ENCODE peak calls at places on chromosomes 2 and 18, in eight cellular contexts. P is activated T-cell treated with anti-CD3 and anti-CD28 coated beads for 24 hours, Z is GM23248, F is T47D, B is astrocyte of the hippocampus, V is ELR, L is NCI-H1105, Q is posterior vena cava. W is an unnamed sample.
A peak's percentile ranks its signal among the peaks of the same experiment; 100 is the strongest.

GRCh38 chr18:59067873-59068272 is 71.8 kb upstream of the SEC11C start:
- DNase-seq in P (no peak), Z (peak; percentile 38), F (no peak), B (peak; percentile 51), V (peak; percentile 57), L (peak; percentile 39), Q (no peak), W (no peak)

GRCh38 chr2:232204457-232204931 is 174.1 kb upstream of the ALPP start:
- DNase-seq in P (no peak), Z (peak; percentile 53), F (no peak), B (peak; percentile 66), V (no peak), L (no peak), Q (no peak), W (no peak)

GRCh38 chr2:58680938-58681337 is 439.8 kb upstream of the FANCL start:
- DNase-seq in P (no peak), Z (peak; percentile 44), F (no peak), B (no peak), V (peak; percentile 55), L (no peak), Q (no peak), W (no peak)

GRCh38 chr2:42569883-42570282 is 1.5 kb downstream of the MTA3 start:
- DNase-seq in P (no peak), Z (no peak), F (no peak), B (no peak), V (peak; percentile 14), L (no peak), Q (no peak), W (no peak)

GRCh38 chr2:105294844-105295481 is 34.6 kb downstream of the TGFBRAP1 start:
- DNase-seq in P (no peak), Z (peak; percentile 77), F (peak; percentile 30), B (peak; percentile 89), V (peak; percentile 75), L (peak; percentile 24), Q (no peak), W (no peak)

GRCh38 chr2:102449370-102449974 is 23.6 kb upstream of the SLC9A4 start:
- DNase-seq in P (peak; percentile 61), Z (peak; percentile 64), F (no peak), B (peak; percentile 69), V (peak; percentile 50), L (no peak), Q (no peak), W (peak; percentile 57)

GRCh38 chr2:236769981-236770671 is 200.5 kb downstream of the ACKR3 start:
- DNase-seq in P (no peak), Z (peak; percentile 99), F (no peak), B (peak; percentile 98), V (peak; percentile 97), L (no peak), Q (peak; percentile 66), W (no peak)

GRCh38 chr2:110866496-110866895 is 134.1 kb downstream of the ACOXL start:
- DNase-seq in P (peak; percentile 49), Z (no peak), F (no peak), B (no peak), V (no peak), L (no peak), Q (no peak), W (no peak)

GRCh38 chr2:133139847-133140533 is 428.3 kb downstream of the NCKAP5 start:
- DNase-seq in P (no peak), Z (no peak), F (no peak), B (peak; percentile 39), V (peak; percentile 15), L (no peak), Q (no peak), W (no peak)

GRCh38 chr2:38581193-38582147 is 21.3 kb downstream of the HNRNPLL start:
- DNase-seq in P (peak; percentile 7), Z (peak; percentile 80), F (no peak), B (peak; percentile 83), V (peak; percentile 82), L (peak; percentile 20), Q (no peak), W (peak; percentile 88)

GRCh38 chr2:234564719-234565118 is 67.8 kb upstream of the ARL4C start:
- DNase-seq in P (no peak), Z (peak; percentile 60), F (peak; percentile 28), B (peak; percentile 75), V (peak; percentile 34), L (peak; percentile 84), Q (no peak), W (no peak)

GRCh38 chr18:43010611-43011010 is 104.9 kb downstream of the RIT2 start:
- DNase-seq in P (no peak), Z (no peak), F (no peak), B (no peak), V (no peak), L (no peak), Q (no peak), W (no peak)

GRCh38 chr18:22005191-22005824 is 164.1 kb upstream of the GATA6 start:
- DNase-seq in P (no peak), Z (no peak), F (no peak), B (peak; percentile 58), V (no peak), L (no peak), Q (peak; percentile 83), W (no peak)

GRCh38 chr2:209425082-209426071 is 1.5 kb downstream of the MAP2 start:
- DNase-seq in P (no peak), Z (peak; percentile 71), F (no peak), B (peak; percentile 73), V (peak; percentile 59), L (peak; percentile 60), Q (no peak), W (no peak)

GRCh38 chr2:219314804-219315468 is 5.7 kb upstream of the PTPRN start:
- DNase-seq in P (no peak), Z (peak; percentile 43), F (no peak), B (peak; percentile 48), V (peak; percentile 32), L (no peak), Q (no peak), W (no peak)

GRCh38 chr2:173589604-173590277 is 235.1 kb downstream of the CDCA7 start:
- DNase-seq in P (no peak), Z (no peak), F (no peak), B (peak; percentile 20), V (peak; percentile 7), L (peak; percentile 21), Q (no peak), W (no peak)

GRCh38 chr18:12836551-12836950 is 47.5 kb downstream of the PTPN2 start:
- DNase-seq in P (no peak), Z (no peak), F (no peak), B (no peak), V (no peak), L (no peak), Q (no peak), W (no peak)

GRCh38 chr2:163601377-163601776 is 134.4 kb downstream of the FIGN start:
- DNase-seq in P (no peak), Z (no peak), F (no peak), B (peak; percentile 88), V (peak; percentile 46), L (no peak), Q (no peak), W (no peak)

GRCh38 chr2:84986018-84986417 is 15.1 kb downstream of the KCMF1 start:
- DNase-seq in P (no peak), Z (peak; percentile 32), F (no peak), B (no peak), V (no peak), L (no peak), Q (no peak), W (no peak)

GRCh38 chr18:8162797-8163196 is 446.4 kb upstream of the RAB12 start:
- DNase-seq in P (no peak), Z (no peak), F (no peak), B (peak; percentile 47), V (no peak), L (peak; percentile 72), Q (no peak), W (no peak)

GRCh38 chr2:241858206-241859016 is at the start of gene PDCD1:
- DNase-seq in P (peak; percentile 65), Z (no peak), F (no peak), B (no peak), V (no peak), L (no peak), Q (peak; percentile 78), W (peak; percentile 38)

GRCh38 chr2:171960570-171960969 is 38.3 kb downstream of the HAT1 start:
- DNase-seq in P (no peak), Z (no peak), F (no peak), B (no peak), V (no peak), L (no peak), Q (no peak), W (no peak)

GRCh38 chr2:239597216-239597615 is 196.4 kb upstream of the HDAC4 start:
- DNase-seq in P (no peak), Z (no peak), F (no peak), B (no peak), V (no peak), L (no peak), Q (peak; percentile 67), W (no peak)

GRCh38 chr18:79577451-79578395 is 101.9 kb upstream of the CTDP1 start:
- DNase-seq in P (no peak), Z (peak; percentile 13), F (no peak), B (peak; percentile 25), V (no peak), L (no peak), Q (peak; percentile 76), W (no peak)

GRCh38 chr2:230862292-230862691 is 2.5 kb upstream of the ITM2C start:
- DNase-seq in P (no peak), Z (no peak), F (no peak), B (no peak), V (no peak), L (no peak), Q (no peak), W (no peak)

GRCh38 chr2:45888641-45889040 is 237.2 kb downstream of the PRKCE start:
- DNase-seq in P (no peak), Z (no peak), F (no peak), B (no peak), V (no peak), L (no peak), Q (no peak), W (no peak)

GRCh38 chr2:238701907-238702206 is 146.0 kb upstream of the TWIST2 start:
- DNase-seq in P (no peak), Z (no peak), F (no peak), B (no peak), V (no peak), L (no peak), Q (no peak), W (no peak)

GRCh38 chr2:131105950-131106801 is 1.0 kb downstream of the PLEKHB2 start:
- DNase-seq in P (peak; percentile 35), Z (peak; percentile 84), F (peak; percentile 20), B (peak; percentile 42), V (peak; percentile 81), L (peak; percentile 0), Q (no peak), W (no peak)

GRCh38 chr2:63590621-63591408 is 2.1 kb downstream of the MDH1 start:
- DNase-seq in P (no peak), Z (peak; percentile 31), F (no peak), B (no peak), V (peak; percentile 6), L (no peak), Q (no peak), W (no peak)

GRCh38 chr2:165110394-165110793 is 93.5 kb downstream of the SCN3A start:
- DNase-seq in P (no peak), Z (no peak), F (no peak), B (no peak), V (no peak), L (no peak), Q (no peak), W (no peak)

GRCh38 chr2:97858442-97858841 is 137.3 kb downstream of the TMEM131 start:
- DNase-seq in P (no peak), Z (no peak), F (no peak), B (no peak), V (no peak), L (no peak), Q (no peak), W (no peak)

GRCh38 chr2:119680457-119681195 is 1.6 kb downstream of the TMEM177 start:
- DNase-seq in P (no peak), Z (no peak), F (no peak), B (no peak), V (no peak), L (no peak), Q (peak; percentile 52), W (no peak)

GRCh38 chr2:138184428-138184827 is 220.2 kb downstream of the HNMT start:
- DNase-seq in P (no peak), Z (no peak), F (no peak), B (no peak), V (no peak), L (no peak), Q (no peak), W (no peak)

GRCh38 chr2:54107903-54108615 is 7.4 kb upstream of the ACYP2 start:
- DNase-seq in P (no peak), Z (no peak), F (no peak), B (no peak), V (no peak), L (no peak), Q (no peak), W (no peak)

W was measured in CD4-positive, CD25-positive, alpha-beta regulatory T cell.